ENCODE peak calls at places on chromosomes 11 and 22, in eight cellular contexts. One of them, this sample, is unnamed.
A peak's percentile ranks its signal among the peaks of the same experiment; 100 is the strongest.

GRCh38 chr11:12263141-12263693 is 114.2 kb upstream of the PARVA start:
- DNase-seq in caudate nucleus: no peak
- DNase-seq in aorta: peak; percentile 33
- DNase-seq in CD8-positive, alpha-beta T cell: no peak
- DNase-seq in adrenal gland: no peak
- DNase-seq in cardiac muscle cell: no peak
- DNase-seq in right atrium auricular region: no peak
- DNase-seq in fibroblast of lung: no peak
- DNase-seq in this sample: no peak

GRCh38 chr11:64121637-64122410 is 44.1 kb downstream of the MACROD1 start:
- DNase-seq in caudate nucleus: no peak
- DNase-seq in aorta: no peak
- DNase-seq in CD8-positive, alpha-beta T cell: no peak
- DNase-seq in adrenal gland: no peak
- DNase-seq in cardiac muscle cell: no peak
- DNase-seq in right atrium auricular region: no peak
- DNase-seq in fibroblast of lung: peak; percentile 83
- DNase-seq in this sample: no peak

GRCh38 chr11:118530683-118531596 is at the start of gene TMEM25:
- DNase-seq in caudate nucleus: peak; percentile 48
- DNase-seq in aorta: peak; percentile 75
- DNase-seq in CD8-positive, alpha-beta T cell: peak; percentile 58
- DNase-seq in adrenal gland: peak; percentile 68
- DNase-seq in cardiac muscle cell: peak; percentile 82
- DNase-seq in right atrium auricular region: peak; percentile 60
- DNase-seq in fibroblast of lung: peak; percentile 42
- DNase-seq in this sample: peak; percentile 74

GRCh38 chr22:49915610-49916009 is 2.6 kb downstream of the ALG12 start:
- DNase-seq in caudate nucleus: no peak
- DNase-seq in aorta: no peak
- DNase-seq in CD8-positive, alpha-beta T cell: no peak
- DNase-seq in adrenal gland: no peak
- DNase-seq in cardiac muscle cell: no peak
- DNase-seq in right atrium auricular region: no peak
- DNase-seq in fibroblast of lung: no peak
- DNase-seq in this sample: no peak

GRCh38 chr22:19875531-19876313 is 21.0 kb upstream of the GNB1L start:
- DNase-seq in caudate nucleus: no peak
- DNase-seq in aorta: peak; percentile 48
- DNase-seq in CD8-positive, alpha-beta T cell: no peak
- DNase-seq in adrenal gland: no peak
- DNase-seq in cardiac muscle cell: no peak
- DNase-seq in right atrium auricular region: no peak
- DNase-seq in fibroblast of lung: no peak
- DNase-seq in this sample: no peak

GRCh38 chr11:122977455-122978302 is 4.0 kb downstream of the BSX start:
- DNase-seq in caudate nucleus: no peak
- DNase-seq in aorta: no peak
- DNase-seq in CD8-positive, alpha-beta T cell: no peak
- DNase-seq in adrenal gland: no peak
- DNase-seq in cardiac muscle cell: peak; percentile 31
- DNase-seq in right atrium auricular region: no peak
- DNase-seq in fibroblast of lung: no peak
- DNase-seq in this sample: no peak

GRCh38 chr22:30057375-30057774 is 22.9 kb upstream of the HORMAD2 start:
- DNase-seq in caudate nucleus: no peak
- DNase-seq in aorta: no peak
- DNase-seq in CD8-positive, alpha-beta T cell: no peak
- DNase-seq in adrenal gland: no peak
- DNase-seq in cardiac muscle cell: no peak
- DNase-seq in right atrium auricular region: no peak
- DNase-seq in fibroblast of lung: no peak
- DNase-seq in this sample: no peak

GRCh38 chr11:115612331-115612730 is 108.1 kb upstream of the CADM1 start:
- DNase-seq in caudate nucleus: no peak
- DNase-seq in aorta: no peak
- DNase-seq in CD8-positive, alpha-beta T cell: no peak
- DNase-seq in adrenal gland: no peak
- DNase-seq in cardiac muscle cell: no peak
- DNase-seq in right atrium auricular region: no peak
- DNase-seq in fibroblast of lung: peak; percentile 19
- DNase-seq in this sample: no peak

GRCh38 chr11:78659326-78660319 is 85.0 kb upstream of the NARS2 start:
- DNase-seq in caudate nucleus: no peak
- DNase-seq in aorta: no peak
- DNase-seq in CD8-positive, alpha-beta T cell: no peak
- DNase-seq in adrenal gland: no peak
- DNase-seq in cardiac muscle cell: no peak
- DNase-seq in right atrium auricular region: peak; percentile 36
- DNase-seq in fibroblast of lung: no peak
- DNase-seq in this sample: no peak

GRCh38 chr11:104113541-104113940 is 50.4 kb downstream of the PDGFD start:
- DNase-seq in caudate nucleus: no peak
- DNase-seq in aorta: no peak
- DNase-seq in CD8-positive, alpha-beta T cell: no peak
- DNase-seq in adrenal gland: no peak
- DNase-seq in cardiac muscle cell: no peak
- DNase-seq in right atrium auricular region: no peak
- DNase-seq in fibroblast of lung: no peak
- DNase-seq in this sample: no peak

GRCh38 chr11:23263466-23263865 is 403.2 kb upstream of the CCDC179 start:
- DNase-seq in caudate nucleus: no peak
- DNase-seq in aorta: no peak
- DNase-seq in CD8-positive, alpha-beta T cell: no peak
- DNase-seq in adrenal gland: no peak
- DNase-seq in cardiac muscle cell: no peak
- DNase-seq in right atrium auricular region: no peak
- DNase-seq in fibroblast of lung: no peak
- DNase-seq in this sample: no peak

GRCh38 chr11:59206635-59207034 is 6.1 kb downstream of the MPEG1 start:
- DNase-seq in caudate nucleus: no peak
- DNase-seq in aorta: no peak
- DNase-seq in CD8-positive, alpha-beta T cell: no peak
- DNase-seq in adrenal gland: peak; percentile 73
- DNase-seq in cardiac muscle cell: peak; percentile 52
- DNase-seq in right atrium auricular region: no peak
- DNase-seq in fibroblast of lung: peak; percentile 38
- DNase-seq in this sample: peak; percentile 45

GRCh38 chr11:96293583-96293982 is 49.4 kb downstream of the MAML2 start:
- DNase-seq in caudate nucleus: no peak
- DNase-seq in aorta: no peak
- DNase-seq in CD8-positive, alpha-beta T cell: no peak
- DNase-seq in adrenal gland: no peak
- DNase-seq in cardiac muscle cell: no peak
- DNase-seq in right atrium auricular region: no peak
- DNase-seq in fibroblast of lung: peak; percentile 45
- DNase-seq in this sample: no peak

GRCh38 chr11:59178401-59178800 is 6.5 kb downstream of the DTX4 start:
- DNase-seq in caudate nucleus: no peak
- DNase-seq in aorta: no peak
- DNase-seq in CD8-positive, alpha-beta T cell: no peak
- DNase-seq in adrenal gland: no peak
- DNase-seq in cardiac muscle cell: no peak
- DNase-seq in right atrium auricular region: no peak
- DNase-seq in fibroblast of lung: no peak
- DNase-seq in this sample: no peak

GRCh38 chr11:1149545-1149944 is 8.2 kb upstream of the MUC5AC start:
- DNase-seq in caudate nucleus: no peak
- DNase-seq in aorta: no peak
- DNase-seq in CD8-positive, alpha-beta T cell: no peak
- DNase-seq in adrenal gland: no peak
- DNase-seq in cardiac muscle cell: no peak
- DNase-seq in right atrium auricular region: peak; percentile 50
- DNase-seq in fibroblast of lung: no peak
- DNase-seq in this sample: no peak

GRCh38 chr11:61056981-61057380 is 45.3 kb upstream of the CD5 start:
- DNase-seq in caudate nucleus: no peak
- DNase-seq in aorta: no peak
- DNase-seq in CD8-positive, alpha-beta T cell: no peak
- DNase-seq in adrenal gland: no peak
- DNase-seq in cardiac muscle cell: no peak
- DNase-seq in right atrium auricular region: no peak
- DNase-seq in fibroblast of lung: no peak
- DNase-seq in this sample: no peak

GRCh38 chr22:24024354-24024753 is 13.2 kb downstream of the CABIN1 start:
- DNase-seq in caudate nucleus: no peak
- DNase-seq in aorta: no peak
- DNase-seq in CD8-positive, alpha-beta T cell: no peak
- DNase-seq in adrenal gland: no peak
- DNase-seq in cardiac muscle cell: no peak
- DNase-seq in right atrium auricular region: no peak
- DNase-seq in fibroblast of lung: no peak
- DNase-seq in this sample: no peak

GRCh38 chr11:10208045-10208674 is 85.9 kb downstream of the SBF2 start:
- DNase-seq in caudate nucleus: no peak
- DNase-seq in aorta: no peak
- DNase-seq in CD8-positive, alpha-beta T cell: no peak
- DNase-seq in adrenal gland: no peak
- DNase-seq in cardiac muscle cell: peak; percentile 54
- DNase-seq in right atrium auricular region: no peak
- DNase-seq in fibroblast of lung: peak; percentile 74
- DNase-seq in this sample: no peak

GRCh38 chr11:134932761-134933160 is 520.7 kb upstream of the B3GAT1 start:
- DNase-seq in caudate nucleus: no peak
- DNase-seq in aorta: no peak
- DNase-seq in CD8-positive, alpha-beta T cell: no peak
- DNase-seq in adrenal gland: no peak
- DNase-seq in cardiac muscle cell: no peak
- DNase-seq in right atrium auricular region: no peak
- DNase-seq in fibroblast of lung: no peak
- DNase-seq in this sample: no peak

GRCh38 chr22:48258108-48258705 is 1495.8 kb downstream of the TBC1D22A start:
- DNase-seq in caudate nucleus: no peak
- DNase-seq in aorta: no peak
- DNase-seq in CD8-positive, alpha-beta T cell: no peak
- DNase-seq in adrenal gland: no peak
- DNase-seq in cardiac muscle cell: no peak
- DNase-seq in right atrium auricular region: no peak
- DNase-seq in fibroblast of lung: no peak
- DNase-seq in this sample: no peak

GRCh38 chr22:32996702-32997101 is 61.5 kb downstream of the SYN3 start:
- DNase-seq in caudate nucleus: no peak
- DNase-seq in aorta: peak; percentile 71
- DNase-seq in CD8-positive, alpha-beta T cell: no peak
- DNase-seq in adrenal gland: peak; percentile 19
- DNase-seq in cardiac muscle cell: no peak
- DNase-seq in right atrium auricular region: peak; percentile 90
- DNase-seq in fibroblast of lung: no peak
- DNase-seq in this sample: peak; percentile 2
- H3K27ac ChIP-seq in caudate nucleus: no peak overlapping the region
- H3K27ac ChIP-seq in aorta: no peak overlapping the region
- H3K27ac ChIP-seq in CD8-positive, alpha-beta T cell: no peak overlapping the region
- H3K27ac ChIP-seq in adrenal gland: no peak overlapping the region
- H3K27ac ChIP-seq in cardiac muscle cell: no peak overlapping the region
- H3K27ac ChIP-seq in right atrium auricular region: peak overlapping the region; percentile 25
- H3K27ac ChIP-seq in fibroblast of lung: no peak overlapping the region
- H3K27ac ChIP-seq in this sample: no peak overlapping the region

GRCh38 chr11:48002565-48002964 is 22.2 kb downstream of the PTPRJ start:
- DNase-seq in caudate nucleus: no peak
- DNase-seq in aorta: no peak
- DNase-seq in CD8-positive, alpha-beta T cell: no peak
- DNase-seq in adrenal gland: no peak
- DNase-seq in cardiac muscle cell: no peak
- DNase-seq in right atrium auricular region: no peak
- DNase-seq in fibroblast of lung: no peak
- DNase-seq in this sample: no peak

GRCh38 chr11:47998733-47999359 is 18.5 kb downstream of the PTPRJ start:
- DNase-seq in caudate nucleus: no peak
- DNase-seq in aorta: no peak
- DNase-seq in CD8-positive, alpha-beta T cell: no peak
- DNase-seq in adrenal gland: no peak
- DNase-seq in cardiac muscle cell: no peak
- DNase-seq in right atrium auricular region: no peak
- DNase-seq in fibroblast of lung: no peak
- DNase-seq in this sample: no peak

GRCh38 chr11:48003926-48004325 is 23.6 kb downstream of the PTPRJ start:
- DNase-seq in caudate nucleus: no peak
- DNase-seq in aorta: no peak
- DNase-seq in CD8-positive, alpha-beta T cell: no peak
- DNase-seq in adrenal gland: no peak
- DNase-seq in cardiac muscle cell: no peak
- DNase-seq in right atrium auricular region: no peak
- DNase-seq in fibroblast of lung: no peak
- DNase-seq in this sample: no peak

GRCh38 chr11:48000432-48000831 is 20.1 kb downstream of the PTPRJ start:
- DNase-seq in caudate nucleus: no peak
- DNase-seq in aorta: no peak
- DNase-seq in CD8-positive, alpha-beta T cell: no peak
- DNase-seq in adrenal gland: no peak
- DNase-seq in cardiac muscle cell: no peak
- DNase-seq in right atrium auricular region: no peak
- DNase-seq in fibroblast of lung: no peak
- DNase-seq in this sample: no peak

DNA sequence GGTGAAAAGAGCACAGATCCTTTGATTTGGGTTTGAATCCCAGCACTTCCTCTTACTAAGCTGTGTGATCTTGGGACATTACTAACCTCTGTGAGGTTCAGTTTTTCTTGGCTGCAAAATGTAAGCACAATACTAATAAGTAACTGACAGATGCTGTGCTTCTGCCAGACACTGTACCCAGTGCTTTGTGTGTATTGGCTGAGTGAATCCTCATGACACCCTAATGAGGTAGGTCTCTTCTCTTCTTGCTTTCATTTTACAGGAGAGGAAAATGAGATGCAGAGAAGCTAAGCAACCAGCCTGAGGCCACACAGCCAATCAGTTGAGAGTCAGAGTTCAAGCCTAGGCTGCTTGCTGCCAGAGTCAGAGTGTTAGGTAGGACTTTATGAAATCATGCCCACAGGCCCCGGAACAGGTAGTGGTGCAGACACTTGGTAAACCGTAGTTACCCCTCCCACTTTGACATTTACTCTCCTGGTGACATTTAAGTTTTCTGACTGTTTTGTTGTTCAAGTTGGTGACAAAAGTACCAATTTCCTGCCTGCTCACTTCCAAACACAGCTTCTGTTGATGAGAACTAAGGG is 21.2 kb downstream of the PTPRJ start:
- DNase-seq in caudate nucleus: no peak
- DNase-seq in aorta: no peak
- DNase-seq in CD8-positive, alpha-beta T cell: peak; percentile 75
- DNase-seq in adrenal gland: peak; percentile 18
- DNase-seq in cardiac muscle cell: no peak
- DNase-seq in right atrium auricular region: no peak
- DNase-seq in fibroblast of lung: peak; percentile 87
- DNase-seq in this sample: no peak
- H3K27ac ChIP-seq in caudate nucleus: no peak overlapping the region
- H3K27ac ChIP-seq in aorta: no peak overlapping the region
- H3K27ac ChIP-seq in CD8-positive, alpha-beta T cell: peak overlapping the region; percentile 62
- H3K27ac ChIP-seq in adrenal gland: peak overlapping the region; percentile 14
- H3K27ac ChIP-seq in cardiac muscle cell: no peak overlapping the region
- H3K27ac ChIP-seq in right atrium auricular region: no peak overlapping the region
- H3K27ac ChIP-seq in fibroblast of lung: no peak overlapping the region
- H3K27ac ChIP-seq in this sample: no peak overlapping the region

GRCh38 chr11:47005441-47005840 is 68.9 kb downstream of the CSTPP1 start:
- DNase-seq in caudate nucleus: no peak
- DNase-seq in aorta: no peak
- DNase-seq in CD8-positive, alpha-beta T cell: no peak
- DNase-seq in adrenal gland: no peak
- DNase-seq in cardiac muscle cell: no peak
- DNase-seq in right atrium auricular region: no peak
- DNase-seq in fibroblast of lung: no peak
- DNase-seq in this sample: no peak
- H3K27ac ChIP-seq in caudate nucleus: peak overlapping the region; percentile 54
- H3K27ac ChIP-seq in aorta: no peak overlapping the region
- H3K27ac ChIP-seq in CD8-positive, alpha-beta T cell: no peak overlapping the region
- H3K27ac ChIP-seq in adrenal gland: peak overlapping the region; percentile 55
- H3K27ac ChIP-seq in cardiac muscle cell: peak overlapping the region; percentile 75
- H3K27ac ChIP-seq in right atrium auricular region: peak overlapping the region; percentile 63
- H3K27ac ChIP-seq in fibroblast of lung: peak overlapping the region; percentile 14
- H3K27ac ChIP-seq in this sample: peak overlapping the region; percentile 70

GRCh38 chr22:45645526-45646414 is 25.9 kb upstream of the ATXN10 start:
- DNase-seq in caudate nucleus: peak; percentile 25
- DNase-seq in aorta: peak; percentile 73
- DNase-seq in CD8-positive, alpha-beta T cell: peak; percentile 73
- DNase-seq in adrenal gland: peak; percentile 77
- DNase-seq in cardiac muscle cell: peak; percentile 79
- DNase-seq in right atrium auricular region: peak; percentile 63
- DNase-seq in fibroblast of lung: peak; percentile 37
- DNase-seq in this sample: peak; percentile 56
- H3K27ac ChIP-seq in caudate nucleus: no peak overlapping the region
- H3K27ac ChIP-seq in aorta: no peak overlapping the region
- H3K27ac ChIP-seq in CD8-positive, alpha-beta T cell: no peak overlapping the region
- H3K27ac ChIP-seq in adrenal gland: no peak overlapping the region
- H3K27ac ChIP-seq in cardiac muscle cell: no peak overlapping the region
- H3K27ac ChIP-seq in right atrium auricular region: no peak overlapping the region
- H3K27ac ChIP-seq in fibroblast of lung: no peak overlapping the region
- H3K27ac ChIP-seq in this sample: no peak overlapping the region